ENCODE peak calls at places on chromosome 1, in six cellular contexts. One of them, this sample, is unnamed.

GRCh38 chr1:172969611-172970010 is 81.1 kb downstream of the TNFSF18 start:
- DNase-seq in memory B cell: no peak
- DNase-seq in heart left ventricle: no peak
- DNase-seq in Caki2: no peak
- DNase-seq in occipital lobe: no peak
- DNase-seq in GM12864: no peak
- DNase-seq in this sample: no peak

GRCh38 chr1:20477355-20478071 is 8.5 kb downstream of the CAMK2N1 start:
- DNase-seq in occipital lobe: no peak
- DNase-seq in GM12864: no peak
- DNase-seq in memory B cell: no peak
- DNase-seq in Caki2: no peak
- DNase-seq in heart left ventricle: no peak
- DNase-seq in this sample: no peak

GRCh38 chr1:28663871-28664470 is 4.6 kb upstream of the GMEB1 start:
- DNase-seq in heart left ventricle: no peak
- DNase-seq in occipital lobe: no peak
- DNase-seq in memory B cell: no peak
- DNase-seq in Caki2: no peak
- DNase-seq in GM12864: no peak
- DNase-seq in this sample: no peak

GRCh38 chr1:76862447-76862846 is 4.8 kb upstream of the ST6GALNAC5 start:
- DNase-seq in heart left ventricle: no peak
- DNase-seq in memory B cell: no peak
- DNase-seq in occipital lobe: no peak
- DNase-seq in Caki2: no peak
- DNase-seq in GM12864: no peak
- DNase-seq in this sample: no peak

GRCh38 chr1:54355931-54356679 is 50.1 kb downstream of the SSBP3 start:
- DNase-seq in heart left ventricle: no peak
- DNase-seq in memory B cell: no peak
- DNase-seq in GM12864: no peak
- DNase-seq in occipital lobe: peak
- DNase-seq in Caki2: no peak
- DNase-seq in this sample: no peak

GRCh38 chr1:170663441-170664282 is at the start of gene PRRX1:
- DNase-seq in memory B cell: no peak
- DNase-seq in GM12864: no peak
- DNase-seq in occipital lobe: no peak
- DNase-seq in heart left ventricle: peak
- DNase-seq in Caki2: no peak
- DNase-seq in this sample: no peak

GRCh38 chr1:50973875-50974617 is 4.0 kb downstream of the CDKN2C start:
- DNase-seq in memory B cell: no peak
- DNase-seq in occipital lobe: no peak
- DNase-seq in Caki2: peak
- DNase-seq in heart left ventricle: no peak
- DNase-seq in GM12864: no peak
- DNase-seq in this sample: peak

GRCh38 chr1:107617921-107618320 is 347.1 kb downstream of the VAV3 start:
- DNase-seq in Caki2: no peak
- DNase-seq in GM12864: no peak
- DNase-seq in memory B cell: no peak
- DNase-seq in heart left ventricle: no peak
- DNase-seq in occipital lobe: no peak
- DNase-seq in this sample: no peak

GRCh38 chr1:6248798-6249731 is 5.1 kb downstream of the HES3 start:
- DNase-seq in occipital lobe: no peak
- DNase-seq in GM12864: no peak
- DNase-seq in memory B cell: no peak
- DNase-seq in Caki2: no peak
- DNase-seq in heart left ventricle: no peak
- DNase-seq in this sample: peak

GRCh38 chr1:225998560-225999226 is 450 bp downstream of the SDE2 start:
- DNase-seq in occipital lobe: no peak
- DNase-seq in GM12864: no peak
- DNase-seq in memory B cell: no peak
- DNase-seq in Caki2: peak
- DNase-seq in heart left ventricle: no peak
- DNase-seq in this sample: no peak

GRCh38 chr1:9239622-9240401 is 5.2 kb downstream of the H6PD start:
- DNase-seq in Caki2: no peak
- DNase-seq in memory B cell: no peak
- DNase-seq in GM12864: no peak
- DNase-seq in heart left ventricle: peak
- DNase-seq in occipital lobe: no peak
- DNase-seq in this sample: no peak

GRCh38 chr1:173476197-173476663 is 905 bp upstream of the PRDX6 start:
- DNase-seq in occipital lobe: no peak
- DNase-seq in memory B cell: no peak
- DNase-seq in heart left ventricle: no peak
- DNase-seq in Caki2: peak
- DNase-seq in GM12864: no peak
- DNase-seq in this sample: peak

GRCh38 chr1:159089184-159089791 is 12.7 kb upstream of the AIM2 start:
- DNase-seq in heart left ventricle: no peak
- DNase-seq in GM12864: no peak
- DNase-seq in occipital lobe: no peak
- DNase-seq in Caki2: no peak
- DNase-seq in memory B cell: no peak
- DNase-seq in this sample: no peak

GRCh38 chr1:149997585-149998262 is 12.8 kb downstream of the OTUD7B start:
- DNase-seq in GM12864: peak
- DNase-seq in occipital lobe: no peak
- DNase-seq in memory B cell: peak
- DNase-seq in heart left ventricle: no peak
- DNase-seq in Caki2: no peak
- DNase-seq in this sample: no peak

GRCh38 chr1:192080671-192081070 is 77.6 kb upstream of the RGS18 start:
- DNase-seq in Caki2: no peak
- DNase-seq in GM12864: no peak
- DNase-seq in memory B cell: no peak
- DNase-seq in occipital lobe: no peak
- DNase-seq in heart left ventricle: no peak
- DNase-seq in this sample: no peak

GRCh38 chr1:99579691-99580171 is 66.2 kb upstream of the PALMD start:
- DNase-seq in Caki2: no peak
- DNase-seq in heart left ventricle: no peak
- DNase-seq in memory B cell: no peak
- DNase-seq in GM12864: no peak
- DNase-seq in occipital lobe: no peak
- DNase-seq in this sample: no peak

GRCh38 chr1:117433943-117434342 is 66.7 kb downstream of the MAN1A2 start:
- DNase-seq in heart left ventricle: no peak
- DNase-seq in Caki2: no peak
- DNase-seq in occipital lobe: no peak
- DNase-seq in memory B cell: no peak
- DNase-seq in GM12864: no peak
- DNase-seq in this sample: no peak

GRCh38 chr1:161209790-161210409 is 5.2 kb upstream of the FCER1G start:
- DNase-seq in heart left ventricle: peak
- DNase-seq in GM12864: peak
- DNase-seq in occipital lobe: peak
- DNase-seq in Caki2: peak
- DNase-seq in memory B cell: peak
- DNase-seq in this sample: peak

GRCh38 chr1:45314266-45314665 is 12.4 kb upstream of the HPDL start:
- DNase-seq in GM12864: no peak
- DNase-seq in Caki2: no peak
- DNase-seq in heart left ventricle: no peak
- DNase-seq in memory B cell: no peak
- DNase-seq in occipital lobe: no peak
- DNase-seq in this sample: no peak

GRCh38 chr1:156673387-156674121 is 3.7 kb downstream of the NES start:
- DNase-seq in Caki2: no peak
- DNase-seq in heart left ventricle: no peak
- DNase-seq in occipital lobe: peak
- DNase-seq in memory B cell: no peak
- DNase-seq in GM12864: no peak
- DNase-seq in this sample: peak

GRCh38 chr1:113391643-113392271 is 1.4 kb downstream of the MAGI3 start:
- DNase-seq in GM12864: no peak
- DNase-seq in occipital lobe: no peak
- DNase-seq in heart left ventricle: no peak
- DNase-seq in Caki2: peak
- DNase-seq in memory B cell: no peak
- DNase-seq in this sample: no peak

GRCh38 chr1:67532452-67533216 is 102.4 kb upstream of the SERBP1 start:
- DNase-seq in memory B cell: peak
- DNase-seq in heart left ventricle: peak
- DNase-seq in GM12864: peak
- DNase-seq in Caki2: peak
- DNase-seq in occipital lobe: peak
- DNase-seq in this sample: peak

GRCh38 chr1:184881941-184882648 is 92.2 kb downstream of the NIBAN1 start:
- DNase-seq in GM12864: peak
- DNase-seq in Caki2: no peak
- DNase-seq in memory B cell: no peak
- DNase-seq in occipital lobe: no peak
- DNase-seq in heart left ventricle: no peak
- DNase-seq in this sample: no peak

GRCh38 chr1:62429581-62429980 is 7.3 kb upstream of the USP1 start:
- DNase-seq in memory B cell: no peak
- DNase-seq in heart left ventricle: no peak
- DNase-seq in Caki2: no peak
- DNase-seq in occipital lobe: no peak
- DNase-seq in GM12864: no peak
- DNase-seq in this sample: no peak

GRCh38 chr1:57222307-57222706 is 201.6 kb downstream of the DAB1 start:
- DNase-seq in Caki2: no peak
- DNase-seq in occipital lobe: no peak
- DNase-seq in memory B cell: no peak
- DNase-seq in GM12864: no peak
- DNase-seq in heart left ventricle: no peak
- DNase-seq in this sample: no peak

GRCh38 chr1:164510435-164510834 is 48.5 kb upstream of the PBX1 start:
- DNase-seq in Caki2: peak
- DNase-seq in heart left ventricle: no peak
- DNase-seq in memory B cell: no peak
- DNase-seq in occipital lobe: no peak
- DNase-seq in GM12864: no peak
- DNase-seq in this sample: no peak

GRCh38 chr1:202036595-202037387 is 26.4 kb downstream of the ELF3 start:
- DNase-seq in occipital lobe: no peak
- DNase-seq in memory B cell: no peak
- DNase-seq in heart left ventricle: no peak
- DNase-seq in Caki2: no peak
- DNase-seq in GM12864: no peak
- DNase-seq in this sample: no peak

GRCh38 chr1:205709059-205709398 is 28.7 kb upstream of the SLC45A3 start:
- DNase-seq in GM12864: no peak
- DNase-seq in heart left ventricle: no peak
- DNase-seq in memory B cell: no peak
- DNase-seq in Caki2: peak
- DNase-seq in occipital lobe: no peak
- DNase-seq in this sample: no peak

GRCh38 chr1:215617979-215618378 is 50.9 kb downstream of the KCTD3 start:
- DNase-seq in memory B cell: no peak
- DNase-seq in heart left ventricle: no peak
- DNase-seq in GM12864: no peak
- DNase-seq in Caki2: no peak
- DNase-seq in occipital lobe: no peak
- DNase-seq in this sample: no peak

GRCh38 chr1:1943834-1944570 is 24.9 kb upstream of the TMEM52 start:
- DNase-seq in heart left ventricle: no peak
- DNase-seq in memory B cell: peak
- DNase-seq in occipital lobe: peak
- DNase-seq in Caki2: peak
- DNase-seq in GM12864: no peak
- DNase-seq in this sample: peak

GRCh38 chr1:65357291-65357960 is 48.1 kb downstream of the DNAJC6 start:
- DNase-seq in Caki2: no peak
- DNase-seq in GM12864: no peak
- DNase-seq in occipital lobe: no peak
- DNase-seq in heart left ventricle: no peak
- DNase-seq in memory B cell: no peak
- DNase-seq in this sample: no peak

GRCh38 chr1:212699104-212699838 is 369 bp downstream of the BATF3 start:
- DNase-seq in GM12864: no peak
- DNase-seq in Caki2: peak
- DNase-seq in memory B cell: peak
- DNase-seq in heart left ventricle: peak
- DNase-seq in occipital lobe: no peak
- DNase-seq in this sample: peak

GRCh38 chr1:9744106-9744799 is 79.5 kb downstream of the CLSTN1 start:
- DNase-seq in GM12864: no peak
- DNase-seq in heart left ventricle: no peak
- DNase-seq in memory B cell: no peak
- DNase-seq in occipital lobe: no peak
- DNase-seq in Caki2: no peak
- DNase-seq in this sample: no peak

GRCh38 chr1:10900691-10901090 is 104.2 kb upstream of the CASZ1 start:
- DNase-seq in heart left ventricle: no peak
- DNase-seq in Caki2: peak
- DNase-seq in GM12864: no peak
- DNase-seq in memory B cell: no peak
- DNase-seq in occipital lobe: no peak
- DNase-seq in this sample: peak

GRCh38 chr1:214445846-214446614 is 105.4 kb downstream of the PTPN14 start:
- DNase-seq in Caki2: peak
- DNase-seq in heart left ventricle: no peak
- DNase-seq in occipital lobe: no peak
- DNase-seq in memory B cell: no peak
- DNase-seq in GM12864: no peak
- DNase-seq in this sample: no peak

GRCh38 chr1:23343246-23344110 is 606 bp downstream of the HNRNPR start:
- DNase-seq in Caki2: peak
- DNase-seq in heart left ventricle: peak
- DNase-seq in memory B cell: peak
- DNase-seq in occipital lobe: peak
- DNase-seq in GM12864: no peak
- DNase-seq in this sample: peak

GRCh38 chr1:26122988-26123973 is 11.7 kb downstream of the PDIK1L start:
- DNase-seq in memory B cell: no peak
- DNase-seq in GM12864: no peak
- DNase-seq in occipital lobe: no peak
- DNase-seq in Caki2: peak
- DNase-seq in heart left ventricle: no peak
- DNase-seq in this sample: no peak

GRCh38 chr1:40312238-40313205 is 4.6 kb downstream of the COL9A2 start:
- DNase-seq in memory B cell: no peak
- DNase-seq in heart left ventricle: no peak
- DNase-seq in occipital lobe: no peak
- DNase-seq in GM12864: peak
- DNase-seq in Caki2: no peak
- DNase-seq in this sample: no peak

GRCh38 chr1:58290685-58291372 is 255.7 kb downstream of the OMA1 start:
- DNase-seq in occipital lobe: no peak
- DNase-seq in Caki2: peak
- DNase-seq in memory B cell: no peak
- DNase-seq in GM12864: no peak
- DNase-seq in heart left ventricle: peak
- DNase-seq in this sample: peak

GRCh38 chr1:164768045-164768402 is 209.0 kb downstream of the PBX1 start:
- DNase-seq in occipital lobe: no peak
- DNase-seq in Caki2: no peak
- DNase-seq in GM12864: no peak
- DNase-seq in memory B cell: no peak
- DNase-seq in heart left ventricle: no peak
- DNase-seq in this sample: no peak

This sample was measured in ELF-1.